ENCODE peak calls at places on chromosome 11, in nine cellular contexts. F, M, V, E, Q, B, R, W and Y are unnamed samples.

GRCh38 chr11:76217653-76218160 is 11.4 kb upstream of the WNT11 start:
- DNase-seq in W (no peak), B (no peak), E (no peak), V (no peak), M (no peak), R (no peak), Q (no peak), F (no peak), Y (no peak)

GRCh38 chr11:70483077-70483861 is 84.9 kb downstream of the CTTN start:
- DNase-seq in B (peak; percentile 58), E (peak; percentile 60), R (peak; percentile 60), Q (peak; percentile 81), M (peak; percentile 72), V (peak; percentile 60), W (no peak), F (no peak), Y (peak; percentile 90)

GRCh38 chr11:111245425-111245824 is at the start of gene POU2AF2:
- DNase-seq in R (no peak), B (no peak), V (no peak), M (no peak), W (no peak), E (no peak), Q (no peak), F (no peak), Y (no peak)

GRCh38 chr11:35064114-35064800 is 74.7 kb upstream of the CD44 start:
- DNase-seq in F (no peak), E (no peak), V (no peak), M (no peak), B (peak; percentile 88), W (no peak), R (no peak), Q (peak; percentile 70), Y (no peak)

GRCh38 chr11:105900515-105901035 is 121.5 kb downstream of the MSANTD4 start:
- DNase-seq in E (no peak), R (no peak), V (no peak), F (no peak), W (no peak), M (no peak), B (no peak), Q (no peak), Y (no peak)

GRCh38 chr11:61632096-61632495 is 48.1 kb upstream of the DAGLA start:
- DNase-seq in V (no peak), B (no peak), E (no peak), Q (peak; percentile 6), M (no peak), W (no peak), F (no peak), R (no peak), Y (no peak)

GRCh38 chr11:17014321-17014773 is at the start of gene PLEKHA7:
- DNase-seq in R (no peak), F (no peak), W (no peak), B (peak; percentile 14), Q (no peak), E (peak; percentile 75), M (no peak), V (no peak), Y (peak; percentile 7)

GRCh38 chr11:60866911-60867870 is at the start of gene ZP1:
- DNase-seq in Q (no peak), B (no peak), F (no peak), R (no peak), M (no peak), V (no peak), E (no peak), W (no peak), Y (peak; percentile 47)

GRCh38 chr11:72306186-72306585 is 62.2 kb upstream of the PHOX2A start:
- DNase-seq in F (no peak), M (no peak), R (no peak), E (no peak), B (no peak), V (no peak), W (no peak), Q (peak; percentile 32), Y (no peak)

GRCh38 chr11:19753451-19754041 is 40.9 kb downstream of the NAV2 start:
- DNase-seq in V (no peak), M (no peak), W (no peak), F (no peak), E (no peak), R (no peak), Q (peak; percentile 69), B (peak; percentile 62), Y (peak; percentile 25)

GRCh38 chr11:131370090-131370751 is at the start of gene NTM:
- DNase-seq in F (no peak), E (peak; percentile 44), B (peak; percentile 17), Q (peak; percentile 68), M (no peak), W (peak; percentile 25), R (peak; percentile 17), V (no peak), Y (no peak)

GRCh38 chr11:96875772-96876171 is 486.0 kb downstream of the JRKL start:
- DNase-seq in B (peak; percentile 20), V (no peak), Q (no peak), F (no peak), W (no peak), E (no peak), M (no peak), R (no peak), Y (peak; percentile 10)

GRCh38 chr11:11400121-11400520 is 47.1 kb upstream of the CSNK2A3 start:
- DNase-seq in R (peak; percentile 33), F (peak; percentile 58), W (no peak), M (no peak), B (no peak), V (no peak), Q (no peak), E (no peak), Y (no peak)

GRCh38 chr11:121494355-121495099 is 41.8 kb upstream of the SORL1-AS1 start:
- DNase-seq in E (no peak), R (no peak), M (no peak), W (peak; percentile 66), F (no peak), B (no peak), V (no peak), Q (no peak), Y (no peak)

GRCh38 chr11:62806611-62807121 is 1.4 kb upstream of the NXF1 start:
- DNase-seq in V (no peak), B (peak; percentile 77), W (peak; percentile 61), M (no peak), R (peak; percentile 55), F (no peak), Q (peak; percentile 25), E (peak; percentile 37), Y (no peak)

GRCh38 chr11:75344186-75344585 is 7.3 kb downstream of the ARRB1 start:
- DNase-seq in R (no peak), F (no peak), W (no peak), B (no peak), E (no peak), V (no peak), M (no peak), Q (no peak), Y (no peak)

DNA sequence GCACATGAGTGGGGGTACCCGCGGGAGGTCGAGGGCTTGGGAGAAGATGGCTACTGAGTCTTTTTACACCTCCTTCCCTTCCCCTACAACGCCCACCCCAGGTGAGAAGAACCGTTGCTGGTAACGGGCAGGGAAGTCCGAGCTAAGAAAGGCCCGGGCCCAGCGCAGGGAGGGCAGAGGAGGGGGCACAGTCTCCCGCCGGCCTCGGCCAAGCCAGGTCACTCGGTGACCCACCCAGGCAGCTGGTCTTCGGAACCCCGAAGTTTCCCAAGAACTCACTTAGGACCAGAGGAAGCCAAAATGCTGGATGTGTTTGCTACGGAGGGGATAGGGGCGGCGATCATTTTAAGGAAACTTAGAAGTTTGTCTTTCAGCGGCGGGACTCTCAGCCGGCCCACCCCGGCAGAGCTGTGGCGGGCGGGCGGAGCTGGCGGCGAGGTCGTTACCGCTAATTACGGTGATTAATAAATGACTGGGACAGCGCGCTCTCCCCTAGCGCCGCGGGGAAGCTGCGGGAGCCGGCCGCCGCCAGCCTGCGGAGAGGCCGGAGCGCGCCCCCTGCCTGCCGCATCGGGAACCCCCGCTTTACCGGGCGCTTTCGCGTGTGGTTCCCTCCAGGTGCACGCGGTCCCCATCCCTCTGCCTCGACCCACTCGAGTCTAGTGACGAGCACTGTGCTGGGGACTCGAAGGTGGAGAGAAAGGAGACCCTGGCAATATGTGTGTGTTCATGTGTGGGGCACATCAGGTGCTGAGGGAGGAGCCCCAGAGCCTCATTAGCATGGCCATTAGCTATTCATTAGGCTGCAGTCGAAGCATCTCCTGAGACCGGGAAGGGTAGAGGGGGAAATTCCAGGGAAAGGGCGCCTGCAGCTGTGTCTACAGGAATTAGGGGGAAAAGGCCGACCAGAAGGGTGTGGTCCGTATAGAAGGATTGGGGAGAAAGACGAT is 945 bp downstream of the ROBO3 start:
- DNase-seq in V (no peak), Q (peak; percentile 22), F (no peak), M (peak; percentile 83), B (peak; percentile 75), R (no peak), W (peak; percentile 15), E (peak; percentile 71), Y (peak; percentile 30)
- TF ChIP-seq EZH2 in V (no peak), Q (peak; percentile 84), F (peak; percentile 16), M (no peak), B (peak; percentile 71), R (peak; percentile 18), W (no peak), E (peak; percentile 98), Y (no peak)

GRCh38 chr11:119446434-119446833 is 23.5 kb upstream of the THY1 start:
- DNase-seq in V (no peak), B (no peak), W (no peak), Q (no peak), R (no peak), E (no peak), M (no peak), F (no peak), Y (no peak)

GRCh38 chr11:119446871-119447663 is 24.1 kb upstream of the THY1 start:
- DNase-seq in M (no peak), Q (no peak), V (no peak), B (no peak), E (no peak), W (no peak), F (no peak), R (no peak), Y (no peak)

GRCh38 chr11:119445850-119446249 is 22.9 kb upstream of the THY1 start:
- DNase-seq in Q (peak; percentile 20), R (no peak), V (no peak), W (no peak), E (peak; percentile 46), M (no peak), F (no peak), B (peak; percentile 54), Y (no peak)

GRCh38 chr11:119447664-119448242 is 24.8 kb upstream of the THY1 start:
- DNase-seq in B (no peak), W (no peak), Q (no peak), V (no peak), M (no peak), F (no peak), R (peak; percentile 27), E (no peak), Y (no peak)

GRCh38 chr11:119445356-119445755 is 22.4 kb upstream of the THY1 start:
- DNase-seq in M (no peak), B (peak; percentile 48), R (no peak), F (no peak), W (no peak), V (no peak), Q (no peak), E (no peak), Y (no peak)
- H3K4me2 ChIP-seq in M (no peak overlapping the region), B (peak overlapping the region; percentile 32), R (no peak overlapping the region), F (no peak overlapping the region), W (no peak overlapping the region), V (no peak overlapping the region), Q (peak overlapping the region; percentile 38), E (no peak overlapping the region), Y (no peak overlapping the region)

GRCh38 chr11:2791521-2792375 is 92.0 kb upstream of the KCNQ1OT1 start:
- DNase-seq in B (no peak), E (no peak), Q (no peak), M (no peak), R (no peak), F (no peak), W (no peak), V (no peak), Y (no peak)
- TF ChIP-seq EZH2 in B (peak; percentile 9), E (no peak), Q (no peak), M (no peak), R (no peak), F (peak; percentile 65), W (no peak), V (no peak), Y (no peak)

GRCh38 chr11:6599449-6599848 is 4.0 kb downstream of the RRP8 start:
- DNase-seq in M (no peak), B (no peak), Q (no peak), R (no peak), W (no peak), F (no peak), E (no peak), V (no peak), Y (no peak)
- H3K4me2 ChIP-seq in M (no peak overlapping the region), B (no peak overlapping the region), Q (no peak overlapping the region), R (no peak overlapping the region), W (no peak overlapping the region), F (no peak overlapping the region), E (no peak overlapping the region), V (no peak overlapping the region), Y (no peak overlapping the region)